ENCODE peak calls at places on chromosomes 1 and 21, in seven cellular contexts. K is mesenchymal stem cell, T is astrocyte, R is endothelial cell of umbilical vein, Y is fibroblast of lung, S is GM12878, A is OCI-LY7. J is an unnamed sample. For H3K36me3, the result is how much of the 10 kb centered on the place peaks cover.

GRCh38 chr1:203126866-203127671 is 457 bp upstream of the ADORA1 start:
- DNase-seq in Y (peak), A (no peak), T (peak), K (peak), S (no peak), R (no peak), J (no peak)

GRCh38 chr1:14403961-14404645 is 194.4 kb upstream of the KAZN start:
- DNase-seq in S (no peak), K (no peak), R (no peak), A (no peak), Y (no peak), T (no peak), J (peak)

GRCh38 chr1:66168919-66169725 is 364.8 kb upstream of the SGIP1 start:
- DNase-seq in S (no peak), A (peak), T (peak), Y (peak), K (no peak), R (no peak), J (peak)

GRCh38 chr1:150544204-150544603 is 5.0 kb upstream of the ADAMTSL4 start:
- DNase-seq in S (no peak), R (no peak), A (no peak), T (no peak), K (peak), Y (no peak), J (no peak)

GRCh38 chr1:159918041-159918917 is 7.0 kb downstream of the TAGLN2 start:
- DNase-seq in Y (no peak), A (no peak), K (peak), T (no peak), R (no peak), S (no peak), J (no peak)

GRCh38 chr1:172322219-172323061 is 98.0 kb upstream of the C1orf105 start:
- DNase-seq in T (peak), K (peak), R (peak), Y (peak), S (no peak), A (no peak), J (peak)

GRCh38 chr21:18603246-18603645 is 199.7 kb upstream of the TMPRSS15 start:
- DNase-seq in T (no peak), S (no peak), Y (no peak), R (peak), K (no peak), A (no peak), J (no peak)

GRCh38 chr1:64469614-64469976 is 334 bp upstream of the CACHD1 start:
- DNase-seq in R (no peak), A (no peak), S (no peak), T (no peak), Y (peak), K (no peak), J (peak)

GRCh38 chr21:16370176-16370575 is 640.4 kb downstream of the USP25 start:
- DNase-seq in A (no peak), S (no peak), R (no peak), Y (no peak), T (no peak), K (no peak), J (no peak)

GRCh38 chr1:81702079-81702715 is 98.5 kb upstream of the ADGRL2 start:
- DNase-seq in R (peak), A (no peak), Y (no peak), K (peak), S (no peak), T (no peak), J (no peak)

GRCh38 chr1:184827600-184828368 is 73.1 kb upstream of the EDEM3 start:
- DNase-seq in R (no peak), T (peak), K (peak), A (no peak), Y (peak), S (no peak), J (no peak)

GRCh38 chr1:56576880-56577858 is 2.2 kb downstream of the PLPP3 start:
- DNase-seq in K (peak), A (peak), T (no peak), S (no peak), R (peak), Y (peak), J (peak)

GRCh38 chr1:147292635-147293251 is 50.3 kb downstream of the CHD1L start:
- DNase-seq in A (no peak), K (peak), S (no peak), R (no peak), T (peak), Y (peak), J (no peak)

GRCh38 chr1:180507826-180508724 is 5.7 kb upstream of the ACBD6 start:
- DNase-seq in Y (peak), T (peak), R (peak), A (no peak), S (no peak), K (peak), J (no peak)

GRCh38 chr21:46120301-46121285 is 22.7 kb downstream of the COL6A2 start:
- DNase-seq in T (no peak), S (no peak), A (no peak), K (no peak), R (no peak), Y (no peak), J (no peak)

GRCh38 chr1:32263744-32264143 is 12.7 kb downstream of the LCK start:
- DNase-seq in A (peak), K (no peak), Y (no peak), T (no peak), R (no peak), S (no peak), J (no peak)

GRCh38 chr1:163668472-163668871 is 346.7 kb downstream of the NUF2 start:
- DNase-seq in A (no peak), K (peak), S (no peak), R (no peak), T (no peak), Y (no peak), J (no peak)

GRCh38 chr1:147627435-147628110 is 42.8 kb downstream of the ACP6 start:
- DNase-seq in K (peak), S (no peak), Y (peak), T (no peak), A (peak), R (peak), J (peak)

GRCh38 chr1:25198731-25199231 is 33.5 kb downstream of the SYF2 start:
- DNase-seq in Y (peak), A (no peak), K (no peak), R (no peak), S (no peak), T (peak), J (peak)

GRCh38 chr1:89149229-89149628 is 23.3 kb upstream of the GBP2 start:
- DNase-seq in K (peak), A (no peak), R (peak), Y (peak), S (no peak), T (peak), J (peak)

GRCh38 chr1:226132731-226133503 is 53.6 kb downstream of the ACBD3 start:
- DNase-seq in A (no peak), Y (no peak), T (no peak), R (no peak), K (no peak), S (no peak), J (no peak)

GRCh38 chr1:14602131-14602530 is 3.6 kb downstream of the KAZN start:
- DNase-seq in A (no peak), R (no peak), K (no peak), T (peak), Y (peak), S (no peak), J (peak)

GRCh38 chr1:235229868-235230267 is 68.8 kb upstream of the RBM34 start:
- DNase-seq in A (no peak), K (no peak), Y (no peak), T (no peak), S (no peak), R (no peak), J (no peak)
- H3K36me3 ChIP-seq in A (half or more), K (half or more), Y (under half), T (under half), S (under half), R (under half), J (under half)

GRCh38 chr1:44553771-44554170 is 120.5 kb downstream of the TMEM53 start:
- DNase-seq in K (peak), Y (peak), T (peak), A (no peak), S (no peak), R (no peak), J (no peak)
- H3K4me2 ChIP-seq in K (no peak), Y (no peak), T (peak), A (no peak), S (no peak), R (no peak), J (no peak)

DNA sequence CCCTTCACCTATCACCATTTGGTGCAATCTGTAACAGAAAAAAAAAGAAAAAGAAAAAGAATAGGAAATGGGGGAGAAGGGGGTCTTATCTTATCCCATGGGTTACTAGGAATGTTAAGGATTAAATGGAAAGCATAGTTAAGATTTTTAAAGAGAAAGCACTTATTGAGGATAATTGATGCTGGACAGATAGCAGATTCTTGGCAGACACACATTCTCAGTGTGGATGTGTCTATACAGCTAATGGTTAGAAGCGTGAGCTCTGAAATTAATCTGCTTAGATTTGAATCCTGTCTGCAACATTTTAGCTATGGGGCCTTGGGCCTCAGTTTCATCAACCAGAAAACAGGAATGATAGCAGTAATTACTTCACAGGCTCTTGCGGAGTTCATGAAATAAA is 67.1 kb downstream of the SSBP3 start:
- DNase-seq in Y (peak), R (no peak), A (no peak), S (no peak), K (no peak), T (peak), J (no peak)
- H3K36me3 ChIP-seq in Y (under half), R (under half), A (under half), S (under half), K (under half), T (under half), J (under half)

GRCh38 chr1:211909385-211909784 is 78.8 kb upstream of the LPGAT1 start:
- DNase-seq in A (no peak), K (no peak), Y (no peak), R (no peak), S (no peak), T (no peak), J (no peak)

GRCh38 chr1:211912064-211912463 is 81.5 kb upstream of the LPGAT1 start:
- DNase-seq in K (no peak), R (no peak), Y (peak), A (no peak), S (no peak), T (peak), J (no peak)

GRCh38 chr1:211910136-211910884 is 79.7 kb upstream of the LPGAT1 start:
- DNase-seq in S (no peak), T (no peak), K (no peak), A (no peak), Y (no peak), R (no peak), J (no peak)

GRCh38 chr1:211912844-211913432 is 82.4 kb upstream of the LPGAT1 start:
- DNase-seq in A (no peak), R (no peak), T (no peak), K (no peak), S (no peak), Y (no peak), J (no peak)

GRCh38 chr1:211910917-211911485 is 80.4 kb upstream of the LPGAT1 start:
- DNase-seq in A (no peak), K (no peak), T (no peak), R (no peak), S (no peak), Y (peak), J (no peak)
- H3K4me2 ChIP-seq in A (no peak), K (no peak), T (no peak), R (no peak), S (no peak), Y (no peak), J (no peak)

DNA sequence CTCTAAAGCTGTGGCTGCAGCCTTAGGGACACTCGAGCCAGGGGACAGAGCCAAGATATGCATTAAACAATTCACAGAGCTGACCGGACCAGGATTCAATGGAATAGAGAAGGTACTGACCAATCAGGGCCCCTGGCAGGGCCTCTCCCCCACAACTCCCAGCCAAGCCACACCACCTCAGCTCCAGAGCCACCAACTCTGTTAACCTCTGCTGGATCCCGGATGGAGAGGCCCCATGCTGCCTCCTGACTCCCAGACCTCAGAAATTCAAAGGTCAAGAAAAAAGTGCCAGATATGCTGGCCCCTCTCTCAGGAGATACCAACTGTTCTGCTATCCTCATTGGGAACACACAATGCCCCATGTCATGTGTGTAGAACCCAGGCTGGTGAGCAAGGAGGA is 62.1 kb downstream of the CD46 start:
- DNase-seq in R (no peak), T (no peak), Y (no peak), A (no peak), S (no peak), K (no peak), J (no peak)
- H3K36me3 ChIP-seq in R (under half), T (under half), Y (under half), A (under half), S (under half), K (half or more), J (under half)

DNA sequence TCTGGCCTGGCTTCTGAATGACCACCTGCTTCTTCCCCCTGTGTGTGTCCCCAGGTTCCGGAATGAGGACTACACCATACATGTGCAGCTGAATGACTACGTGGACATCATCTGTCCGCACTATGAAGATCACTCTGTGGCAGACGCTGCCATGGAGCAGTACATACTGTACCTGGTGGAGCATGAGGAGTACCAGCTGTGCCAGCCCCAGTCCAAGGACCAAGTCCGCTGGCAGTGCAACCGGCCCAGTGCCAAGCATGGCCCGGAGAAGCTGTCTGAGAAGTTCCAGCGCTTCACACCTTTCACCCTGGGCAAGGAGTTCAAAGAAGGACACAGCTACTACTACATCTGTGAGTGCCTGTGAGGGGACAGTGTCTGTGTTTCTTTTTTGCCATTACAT is 3.6 kb downstream of the EFNA1 start:
- DNase-seq in T (no peak), R (no peak), K (no peak), S (no peak), A (no peak), Y (no peak), J (no peak)
- H3K4me2 ChIP-seq in T (no peak), R (no peak), K (no peak), S (no peak), A (no peak), Y (no peak), J (no peak)

GRCh38 chr1:241637046-241637590 is 3.1 kb downstream of the CHML start:
- DNase-seq in A (no peak), Y (peak), T (peak), K (no peak), S (no peak), R (no peak), J (no peak)
- H3K36me3 ChIP-seq in A (under half), Y (under half), T (under half), K (under half), S (under half), R (under half), J (under half)

DNA sequence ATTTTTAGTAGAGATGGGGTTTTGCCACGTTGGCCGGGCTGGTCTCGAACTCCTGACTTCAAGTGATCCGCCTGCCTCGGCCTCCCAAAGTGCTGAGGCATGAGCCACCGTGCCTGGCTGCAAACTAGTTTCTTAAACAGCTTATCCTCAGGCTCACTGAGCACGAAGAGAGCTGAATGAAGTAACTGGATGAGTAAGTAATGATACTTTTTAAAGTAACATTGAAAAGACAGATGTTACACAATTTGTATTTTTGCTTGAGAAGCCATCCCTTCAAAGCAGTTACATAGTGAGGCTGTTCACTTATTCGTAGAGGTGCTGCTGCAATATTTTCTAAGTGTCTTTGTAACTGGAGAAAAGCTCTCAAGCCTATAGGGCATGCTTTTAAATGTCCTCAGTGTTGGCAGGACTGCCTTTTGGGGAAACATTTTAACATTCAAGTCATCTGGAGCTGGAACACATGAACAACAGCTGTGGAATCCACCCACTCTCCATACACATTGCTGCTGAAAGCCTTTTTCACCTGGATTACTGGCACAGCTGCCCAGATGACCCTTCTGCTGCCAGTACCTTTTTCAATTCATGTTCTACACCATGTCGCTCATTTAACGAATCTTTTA is 2.7 kb upstream of the YBX1 start:
- DNase-seq in R (no peak), K (peak), Y (peak), S (no peak), T (peak), A (no peak), J (no peak)
- H3K4me2 ChIP-seq in R (no peak), K (no peak), Y (no peak), S (peak), T (no peak), A (peak), J (no peak)

GRCh38 chr1:161784963-161785362 is 18.8 kb downstream of the ATF6 start:
- DNase-seq in A (no peak), S (no peak), R (no peak), Y (no peak), K (no peak), T (no peak), J (no peak)

GRCh38 chr1:161781995-161782394 is 15.9 kb downstream of the ATF6 start:
- DNase-seq in Y (peak), S (no peak), T (peak), R (no peak), A (no peak), K (no peak), J (no peak)

GRCh38 chr1:161778522-161778921 is 12.4 kb downstream of the ATF6 start:
- DNase-seq in T (no peak), R (no peak), A (no peak), S (no peak), Y (no peak), K (no peak), J (no peak)

GRCh38 chr1:161779393-161779792 is 13.3 kb downstream of the ATF6 start:
- DNase-seq in Y (peak), R (no peak), A (no peak), K (no peak), S (no peak), T (no peak), J (no peak)

DNA sequence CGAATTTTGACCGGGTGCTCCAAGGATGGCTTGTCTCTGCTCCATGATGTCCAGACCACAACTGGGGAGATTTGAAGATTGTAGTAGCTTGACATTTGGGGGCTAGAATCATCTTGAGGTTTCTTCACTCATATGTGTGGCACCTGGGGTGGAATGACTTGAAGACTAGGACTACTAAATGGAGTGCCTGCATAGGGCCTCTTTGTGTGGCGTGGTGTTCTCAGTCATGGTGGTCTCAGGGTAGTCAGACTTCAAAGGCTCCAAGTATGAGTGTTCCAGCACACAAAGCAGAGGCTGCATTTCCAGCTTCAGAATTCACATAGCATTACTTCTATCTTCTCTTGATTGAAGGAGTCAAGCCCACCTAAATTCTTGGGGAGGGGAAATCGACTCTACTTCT is 16.8 kb downstream of the ATF6 start:
- DNase-seq in S (no peak), Y (no peak), K (no peak), T (no peak), R (no peak), A (no peak), J (no peak)
- H3K36me3 ChIP-seq in S (under half), Y (under half), K (half or more), T (under half), R (under half), A (half or more), J (under half)

GRCh38 chr1:158035976-158036583 is 42.6 kb downstream of the KIRREL1 start:
- DNase-seq in K (peak), T (no peak), A (peak), Y (peak), R (peak), S (no peak), J (peak)
- H3K4me2 ChIP-seq in K (no peak), T (no peak), A (no peak), Y (no peak), R (no peak), S (no peak), J (no peak)

J was measured in GM23338.